ENCODE peak calls at places on chromosomes 3 and 15, in six cellular contexts. R, X, A, V, S and U are unnamed samples.

GRCh38 chr3:73479325-73479724 is 145.4 kb downstream of the PDZRN3 start:
- DNase-seq in A (no peak), V (no peak), X (peak), S (no peak), R (no peak), U (no peak)

GRCh38 chr3:69305011-69305410 is 80.9 kb downstream of the FRMD4B start:
- DNase-seq in R (peak), A (no peak), X (no peak), S (no peak), V (no peak), U (no peak)

GRCh38 chr3:16069149-16069922 is 105.1 kb upstream of the GALNT15 start:
- DNase-seq in R (peak), V (no peak), A (no peak), S (no peak), X (no peak), U (peak)

GRCh38 chr3:124409650-124410275 is 320.5 kb upstream of the UMPS start:
- DNase-seq in X (no peak), V (no peak), S (no peak), R (peak), A (peak), U (no peak)

GRCh38 chr15:29920515-29920914 is 98.2 kb upstream of the TJP1 start:
- DNase-seq in X (peak), A (peak), V (no peak), S (no peak), R (peak), U (no peak)

GRCh38 chr3:195061756-195062655 is 209.0 kb downstream of the XXYLT1 start:
- DNase-seq in S (no peak), R (no peak), A (no peak), V (no peak), X (no peak), U (no peak)

GRCh38 chr3:144142151-144142855 is 170.7 kb downstream of the DIPK2A start:
- DNase-seq in V (no peak), S (no peak), A (no peak), R (peak), X (peak), U (peak)

GRCh38 chr3:132730891-132731580 is 8.8 kb upstream of the NPHP3 start:
- DNase-seq in S (no peak), X (no peak), A (peak), R (peak), V (no peak), U (no peak)

GRCh38 chr15:68385671-68386586 is 46.0 kb downstream of the ITGA11 start:
- DNase-seq in V (no peak), R (no peak), X (no peak), A (no peak), S (no peak), U (no peak)

DNA sequence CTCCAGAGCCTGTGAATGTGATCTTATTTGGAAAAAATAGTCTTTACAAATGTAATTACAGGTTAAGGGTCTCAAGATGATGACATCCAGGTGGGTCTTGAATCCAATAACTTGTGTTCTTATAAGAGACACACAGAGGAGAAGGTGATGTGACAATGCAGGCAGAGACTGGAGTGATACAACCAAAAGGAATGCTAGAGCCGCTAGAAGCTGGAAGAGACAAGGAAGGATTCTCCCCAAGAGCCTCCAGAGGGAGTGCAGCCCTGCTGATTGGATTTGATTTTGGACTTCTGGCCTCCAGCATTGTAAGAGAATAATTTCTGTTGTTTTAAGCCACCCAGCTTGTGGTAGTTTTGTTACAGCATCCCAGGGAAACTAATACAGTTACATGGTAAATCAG is 9.7 kb downstream of the MYH15 start:
- DNase-seq in S (no peak), X (no peak), A (no peak), V (no peak), R (peak), U (no peak)
- TF ChIP-seq CTCF in S (no peak), X (no peak), A (no peak), V (no peak), R (no peak), U (no peak)

GRCh38 chr3:62771331-62772097 is 103.7 kb downstream of the CADPS start:
- DNase-seq in S (no peak), R (no peak), A (no peak), V (no peak), X (no peak), U (no peak)
- H3K4me3 ChIP-seq in S (no peak), R (no peak), A (no peak), V (no peak), X (no peak), U (no peak)

GRCh38 chr3:117127147-117127546 is 417.6 kb downstream of the TUSC7 start:
- DNase-seq in S (no peak), V (no peak), A (no peak), R (no peak), X (no peak), U (no peak)
- TF ChIP-seq CTCF in S (no peak), V (no peak), A (no peak), R (no peak), X (no peak), U (no peak)

DNA sequence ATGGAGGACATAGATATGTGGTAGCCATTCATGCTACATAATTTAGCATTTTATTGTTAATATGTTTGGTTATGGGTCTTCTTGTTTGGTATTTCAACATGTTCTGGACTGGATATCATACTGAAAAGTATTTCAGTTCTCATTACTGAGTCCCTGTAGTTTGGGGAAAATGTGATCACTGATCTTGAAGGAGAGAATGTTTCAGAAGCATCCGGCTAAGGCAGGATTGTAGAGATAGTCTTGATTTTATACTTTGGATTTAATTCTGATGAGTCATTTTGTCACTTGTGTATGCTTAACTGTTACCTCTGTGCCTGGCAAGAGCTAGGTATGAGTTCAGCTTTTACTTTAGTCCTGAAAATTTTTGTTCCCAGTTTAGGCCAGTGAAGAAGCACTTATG is 7.1 kb downstream of the CHD2 start:
- DNase-seq in R (peak), A (no peak), X (no peak), S (no peak), V (no peak), U (no peak)
- H3K4me3 ChIP-seq in R (peak), A (no peak), X (no peak), S (peak), V (peak), U (no peak)